ENCODE peak calls at places on chromosome 4, in six cellular contexts. L, F, O, U, Y and N are unnamed samples.

GRCh38 chr4:168551211-168551610 is 54.4 kb downstream of the PALLD start:
- DNase-seq in U (no peak), Y (no peak), L (no peak), O (peak; percentile 57), F (no peak), N (no peak)

GRCh38 chr4:186132577-186133277 is 28.2 kb downstream of the FAM149A start:
- DNase-seq in F (no peak), Y (no peak), U (peak; percentile 23), L (no peak), O (peak; percentile 50), N (peak; percentile 77)

GRCh38 chr4:137519406-137519805 is 12.9 kb downstream of the PCDH18 start:
- DNase-seq in Y (no peak), O (peak; percentile 66), F (no peak), U (no peak), L (no peak), N (no peak)

GRCh38 chr4:7777017-7777710 is 162.5 kb downstream of the AFAP1 start:
- DNase-seq in F (no peak), O (no peak), L (no peak), Y (no peak), U (no peak), N (no peak)

GRCh38 chr4:53763813-53764597 is 172.7 kb upstream of the LNX1 start:
- DNase-seq in U (no peak), F (no peak), O (peak; percentile 19), L (no peak), Y (no peak), N (peak; percentile 4)

GRCh38 chr4:140099993-140100392 is 54.0 kb downstream of the MAML3 start:
- DNase-seq in L (no peak), Y (no peak), O (no peak), F (peak; percentile 66), U (peak; percentile 25), N (no peak)

GRCh38 chr4:154490261-154490588 is 1.4 kb downstream of the DCHS2 start:
- DNase-seq in O (no peak), F (no peak), U (peak; percentile 17), L (no peak), Y (peak; percentile 2), N (peak; percentile 46)

GRCh38 chr4:78704981-78705757 is 71.0 kb upstream of the BMP2K start:
- DNase-seq in F (no peak), O (peak; percentile 94), L (no peak), U (no peak), Y (no peak), N (no peak)

GRCh38 chr4:148692242-148692641 is 250.0 kb upstream of the NR3C2 start:
- DNase-seq in O (no peak), L (peak; percentile 76), Y (no peak), U (no peak), F (no peak), N (no peak)

GRCh38 chr4:31045151-31045550 is 325.0 kb downstream of the PCDH7 start:
- DNase-seq in L (no peak), O (no peak), U (no peak), F (no peak), Y (no peak), N (no peak)

GRCh38 chr4:6337331-6337935 is 67.8 kb downstream of the WFS1 start:
- DNase-seq in Y (no peak), L (no peak), U (no peak), O (no peak), F (no peak), N (peak; percentile 76)

GRCh38 chr4:185865901-185866328 is 53.9 kb upstream of the SORBS2 start:
- DNase-seq in F (no peak), L (peak; percentile 63), O (peak; percentile 87), Y (no peak), U (no peak), N (no peak)

GRCh38 chr4:86972997-86973396 is 38.2 kb downstream of the AFF1 start:
- DNase-seq in L (peak; percentile 81), F (peak; percentile 73), U (no peak), Y (no peak), O (peak; percentile 88), N (no peak)

GRCh38 chr4:127134490-127134889 is 498.3 kb upstream of the INTU start:
- DNase-seq in F (no peak), O (no peak), Y (no peak), U (no peak), L (no peak), N (no peak)

GRCh38 chr4:11585506-11585905 is 156.8 kb upstream of the HS3ST1 start:
- DNase-seq in U (no peak), O (peak; percentile 73), F (no peak), L (no peak), Y (no peak), N (no peak)

GRCh38 chr4:96983830-96984229 is 1143.9 kb downstream of the PDHA2 start:
- DNase-seq in U (no peak), Y (no peak), L (no peak), O (no peak), F (no peak), N (no peak)

GRCh38 chr4:91267543-91267942 is 1036.2 kb upstream of the GRID2 start:
- DNase-seq in Y (no peak), L (no peak), U (no peak), O (peak; percentile 36), F (no peak), N (no peak)

GRCh38 chr4:83250666-83251065 is 33.9 kb downstream of the COQ2 start:
- DNase-seq in Y (no peak), F (no peak), O (no peak), U (no peak), L (no peak), N (peak; percentile 52)

GRCh38 chr4:77881460-77882295 is 19.0 kb downstream of the MRPL1 start:
- DNase-seq in Y (no peak), U (no peak), L (no peak), F (no peak), O (peak; percentile 72), N (no peak)

GRCh38 chr4:110970642-110971041 is 347.8 kb upstream of the PITX2 start:
- DNase-seq in Y (no peak), L (peak; percentile 48), U (peak; percentile 35), F (peak; percentile 50), O (peak; percentile 69), N (peak; percentile 79)

GRCh38 chr4:6415306-6415705 is 57.1 kb downstream of the PPP2R2C start:
- DNase-seq in L (no peak), Y (no peak), U (no peak), O (no peak), F (no peak), N (no peak)

GRCh38 chr4:23237771-23238170 is 545.0 kb downstream of the GBA3 start:
- DNase-seq in U (no peak), L (peak; percentile 73), Y (no peak), O (no peak), F (no peak), N (no peak)

GRCh38 chr4:94345267-94345666 is 2.6 kb upstream of the HPGDS start:
- DNase-seq in U (no peak), L (no peak), Y (no peak), O (no peak), F (peak; percentile 10), N (no peak)

GRCh38 chr4:7470522-7471128 is 35.9 kb upstream of the PSAPL1 start:
- DNase-seq in O (no peak), F (no peak), Y (no peak), U (no peak), L (no peak), N (no peak)

GRCh38 chr4:81783565-81783964 is 311.9 kb upstream of the RASGEF1B start:
- DNase-seq in U (no peak), Y (no peak), F (no peak), O (no peak), L (no peak), N (no peak)

GRCh38 chr4:26619784-26620183 is 35.9 kb downstream of the TBC1D19 start:
- DNase-seq in U (no peak), O (peak; percentile 63), Y (no peak), L (no peak), F (no peak), N (no peak)

GRCh38 chr4:2583517-2583916 is 47.1 kb downstream of the FAM193A start:
- DNase-seq in U (no peak), F (no peak), O (peak; percentile 88), L (no peak), Y (no peak), N (no peak)

GRCh38 chr4:139465922-139466321 is 12.0 kb downstream of the RAB33B start:
- DNase-seq in O (peak; percentile 19), Y (no peak), U (no peak), L (no peak), F (no peak), N (no peak)